ENCODE peak calls at places on chromosomes 16 and 17, in four cellular contexts. R, X, E and N are unnamed samples.

GRCh38 chr17:50207792-50208567 is 6.5 kb upstream of the COL1A1 start:
- DNase-seq in R (no peak), X (no peak), E (no peak), N (no peak)

GRCh38 chr16:12410842-12411490 is 392.7 kb downstream of the CPPED1 start:
- DNase-seq in R (no peak), X (no peak), E (no peak), N (no peak)

GRCh38 chr16:3084969-3085670 is 14.0 kb downstream of the ZSCAN10 start:
- DNase-seq in R (no peak), X (no peak), E (no peak), N (no peak)

GRCh38 chr16:52068447-52069074 is 478.4 kb downstream of the TOX3 start:
- DNase-seq in R (no peak), X (no peak), E (peak), N (peak)

GRCh38 chr17:64411999-64412771 is 21.5 kb upstream of the PECAM1 start:
- DNase-seq in R (peak), X (peak), E (no peak), N (no peak)

GRCh38 chr17:38583833-38584349 is 21.9 kb downstream of the SRCIN1 start:
- DNase-seq in R (no peak), X (no peak), E (no peak), N (no peak)

GRCh38 chr17:12627177-12627629 is 38.5 kb upstream of the MYOCD start:
- DNase-seq in R (no peak), X (peak), E (peak), N (peak)

GRCh38 chr17:79422236-79422635 is 188.6 kb downstream of the RBFOX3 start:
- DNase-seq in R (no peak), X (no peak), E (no peak), N (no peak)

GRCh38 chr17:56985371-56986162 is 7.6 kb downstream of the SCPEP1 start:
- DNase-seq in R (no peak), X (no peak), E (no peak), N (no peak)

GRCh38 chr17:2636169-2636930 is 42.9 kb downstream of the PAFAH1B1 start:
- DNase-seq in R (no peak), X (no peak), E (no peak), N (no peak)

GRCh38 chr16:11306997-11307638 is 26.0 kb upstream of the PRM1 start:
- DNase-seq in R (no peak), X (no peak), E (no peak), N (no peak)

GRCh38 chr17:10620823-10621222 is 36.3 kb downstream of the MYH3 start:
- DNase-seq in R (no peak), X (no peak), E (no peak), N (peak)

GRCh38 chr17:80755650-80756405 is 211.2 kb downstream of the RPTOR start:
- DNase-seq in R (no peak), X (no peak), E (no peak), N (no peak)

GRCh38 chr16:85364323-85365040 is 248.6 kb upstream of the GSE1 start:
- DNase-seq in R (no peak), X (no peak), E (no peak), N (no peak)

GRCh38 chr17:82243648-82244412 is 15.0 kb downstream of the SLC16A3 start:
- DNase-seq in R (no peak), X (no peak), E (no peak), N (no peak)

GRCh38 chr17:51745993-51746392 is 412.5 kb downstream of the CA10 start:
- DNase-seq in R (no peak), X (no peak), E (no peak), N (no peak)

GRCh38 chr16:69145658-69146057 is 13.2 kb downstream of the UTP4 start:
- DNase-seq in R (no peak), X (no peak), E (peak), N (no peak)

GRCh38 chr16:75224683-75225082 is 5.9 kb downstream of the CTRB1 start:
- DNase-seq in R (no peak), X (peak), E (no peak), N (no peak)

GRCh38 chr16:67283826-67284555 is 4.7 kb downstream of the PLEKHG4 start:
- DNase-seq in R (no peak), X (no peak), E (no peak), N (no peak)

GRCh38 chr17:30197416-30197815 is 38.1 kb downstream of the SLC6A4 start:
- DNase-seq in R (no peak), X (no peak), E (no peak), N (no peak)

GRCh38 chr17:36869856-36870617 is 67.2 kb upstream of the LHX1 start:
- DNase-seq in R (no peak), X (no peak), E (peak), N (no peak)

GRCh38 chr16:11224894-11225676 is 30.9 kb downstream of the SOCS1 start:
- DNase-seq in R (no peak), X (peak), E (peak), N (no peak)

GRCh38 chr16:19282101-19282500 is 3.4 kb upstream of the CLEC19A start:
- DNase-seq in R (no peak), X (no peak), E (no peak), N (no peak)

GRCh38 chr17:39170051-39170450 is 4.1 kb upstream of the ARL5C start:
- DNase-seq in R (no peak), X (no peak), E (no peak), N (no peak)

GRCh38 chr17:19460695-19461094 is 49.7 kb downstream of the RNF112 start:
- DNase-seq in R (no peak), X (peak), E (no peak), N (no peak)

GRCh38 chr16:1102921-1103648 is 7.0 kb upstream of the C1QTNF8 start:
- DNase-seq in R (no peak), X (peak), E (no peak), N (no peak)

GRCh38 chr16:79605999-79606398 is 5.5 kb upstream of the MAF start:
- DNase-seq in R (no peak), X (peak), E (no peak), N (peak)

GRCh38 chr16:90032664-90033346 is 13.5 kb upstream of the DBNDD1 start:
- DNase-seq in R (no peak), X (no peak), E (peak), N (no peak)

GRCh38 chr17:16943541-16944333 is 28.2 kb downstream of the TNFRSF13B start:
- DNase-seq in R (no peak), X (no peak), E (no peak), N (no peak)

GRCh38 chr17:79942591-79943353 is 92.9 kb downstream of the TBC1D16 start:
- DNase-seq in R (no peak), X (peak), E (peak), N (no peak)

GRCh38 chr17:71765437-71765836 is 355.4 kb upstream of the SOX9 start:
- DNase-seq in R (no peak), X (no peak), E (peak), N (peak)

GRCh38 chr16:89638455-89638854 is 19.1 kb downstream of the CHMP1A start:
- DNase-seq in R (no peak), X (no peak), E (no peak), N (no peak)

GRCh38 chr16:64206877-64207276 is 915.0 kb downstream of the CDH11 start:
- DNase-seq in R (no peak), X (no peak), E (peak), N (no peak)

GRCh38 chr16:50972899-50973298 is 178.2 kb downstream of the SALL1 start:
- DNase-seq in R (no peak), X (no peak), E (no peak), N (no peak)

GRCh38 chr17:80892019-80892855 is 99.4 kb upstream of the CHMP6 start:
- DNase-seq in R (no peak), X (peak), E (peak), N (no peak)

GRCh38 chr17:30550512-30551273 is 73.5 kb downstream of the GOSR1 start:
- DNase-seq in R (no peak), X (no peak), E (peak), N (no peak)

GRCh38 chr17:74807925-74808324 is 31.8 kb upstream of the NAT9 start:
- DNase-seq in R (peak), X (no peak), E (peak), N (no peak)

GRCh38 chr16:85798283-85798776 is 1.0 kb downstream of the EMC8 start:
- DNase-seq in R (no peak), X (no peak), E (peak), N (no peak)

GRCh38 chr17:48593840-48594411 is 347 bp upstream of the HOXB5 start:
- DNase-seq in R (no peak), X (peak), E (peak), N (peak)